ENCODE peak calls at places on chromosomes 6 and 20, in four cellular contexts. One of them, this sample, is unnamed.

GRCh38 chr6:25973923-25974555 is 11.4 kb downstream of the TRIM38 start:
- DNase-seq in cardiac muscle cell: no peak
- DNase-seq in T-cell: no peak
- DNase-seq in kidney epithelial cell: no peak
- DNase-seq in this sample: no peak

GRCh38 chr6:20319520-20320357 is 81.9 kb upstream of the E2F3 start:
- DNase-seq in cardiac muscle cell: no peak
- DNase-seq in T-cell: peak; percentile 91
- DNase-seq in kidney epithelial cell: no peak
- DNase-seq in this sample: no peak

GRCh38 chr6:136586295-136586694 is 36.1 kb upstream of the MAP7 start:
- DNase-seq in cardiac muscle cell: peak; percentile 88
- DNase-seq in T-cell: no peak
- DNase-seq in kidney epithelial cell: no peak
- DNase-seq in this sample: peak; percentile 51

GRCh38 chr20:45289942-45290676 is 16.5 kb upstream of the RBPJL start:
- DNase-seq in cardiac muscle cell: no peak
- DNase-seq in T-cell: no peak
- DNase-seq in kidney epithelial cell: no peak
- DNase-seq in this sample: no peak

GRCh38 chr20:61569836-61570235 is 317.8 kb downstream of the CDH4 start:
- DNase-seq in cardiac muscle cell: no peak
- DNase-seq in T-cell: no peak
- DNase-seq in kidney epithelial cell: no peak
- DNase-seq in this sample: no peak

GRCh38 chr6:133392015-133392414 is 150.9 kb downstream of the EYA4 start:
- DNase-seq in cardiac muscle cell: no peak
- DNase-seq in T-cell: no peak
- DNase-seq in kidney epithelial cell: no peak
- DNase-seq in this sample: no peak

GRCh38 chr6:103273048-103273447 is 1586.7 kb downstream of the HACE1 start:
- DNase-seq in cardiac muscle cell: no peak
- DNase-seq in T-cell: no peak
- DNase-seq in kidney epithelial cell: no peak
- DNase-seq in this sample: no peak

GRCh38 chr6:96157018-96157565 is 141.3 kb downstream of the FUT9 start:
- DNase-seq in cardiac muscle cell: no peak
- DNase-seq in T-cell: no peak
- DNase-seq in kidney epithelial cell: no peak
- DNase-seq in this sample: no peak

GRCh38 chr6:1613631-1614447 is 4.1 kb downstream of the FOXC1 start:
- DNase-seq in cardiac muscle cell: peak; percentile 55
- DNase-seq in T-cell: no peak
- DNase-seq in kidney epithelial cell: no peak
- DNase-seq in this sample: no peak

GRCh38 chr20:3045042-3045815 is 623 bp upstream of the MRPS26 start:
- DNase-seq in cardiac muscle cell: peak; percentile 80
- DNase-seq in T-cell: peak; percentile 29
- DNase-seq in kidney epithelial cell: no peak
- DNase-seq in this sample: peak; percentile 65

This sample was measured in amniotic stem cell.